ENCODE peak calls at places on chromosomes 13 and 19, in six cellular contexts. D, T, O, Z, V and N are unnamed samples.

GRCh38 chr13:24071423-24072075 is 89.0 kb upstream of the SPATA13 start:
- DNase-seq in D (no peak), V (no peak), O (no peak), Z (no peak), T (no peak), N (no peak)

GRCh38 chr19:4908781-4909171 is 525 bp upstream of the UHRF1 start:
- DNase-seq in V (no peak), O (no peak), T (no peak), Z (no peak), D (no peak), N (no peak)

GRCh38 chr19:22144394-22144793 is 52.4 kb downstream of the ZNF676 start:
- DNase-seq in V (peak), O (no peak), T (no peak), D (no peak), Z (no peak), N (no peak)

GRCh38 chr13:35984776-35985453 is 146.3 kb downstream of the DCLK1 start:
- DNase-seq in T (no peak), Z (no peak), O (no peak), D (no peak), V (no peak), N (no peak)

GRCh38 chr13:58999851-59000250 is 1163.9 kb downstream of the DIAPH3 start:
- DNase-seq in T (no peak), D (no peak), V (no peak), Z (no peak), O (no peak), N (no peak)

GRCh38 chr13:72296246-72296645 is 429.2 kb upstream of the DACH1 start:
- DNase-seq in V (no peak), D (no peak), Z (no peak), T (no peak), O (no peak), N (no peak)

GRCh38 chr13:44300895-44301638 is 72.6 kb upstream of the SERP2 start:
- DNase-seq in Z (peak), V (peak), T (peak), O (no peak), D (peak), N (no peak)

GRCh38 chr19:16421982-16422381 is 49.8 kb downstream of the EPS15L1 start:
- DNase-seq in Z (no peak), D (no peak), T (no peak), O (no peak), V (no peak), N (no peak)

GRCh38 chr13:96052655-96053002 is 572 bp downstream of the UGGT2 start:
- DNase-seq in V (peak), O (no peak), T (no peak), D (no peak), Z (no peak), N (no peak)

GRCh38 chr13:58238972-58239773 is 607.6 kb downstream of the PCDH17 start:
- DNase-seq in D (no peak), T (no peak), O (no peak), V (no peak), Z (no peak), N (no peak)

GRCh38 chr13:50574731-50575130 is 268.8 kb downstream of the DLEU7 start:
- DNase-seq in O (no peak), T (no peak), V (no peak), D (no peak), Z (no peak), N (no peak)

GRCh38 chr19:43444531-43445340 is 20.7 kb downstream of the LYPD3 start:
- DNase-seq in O (no peak), V (no peak), Z (no peak), T (no peak), D (no peak), N (no peak)
- TF ChIP-seq EP300 in O (no peak), V (no peak), Z (no peak), T (no peak), D (no peak), N (no peak)

GRCh38 chr13:113088691-113089020 is 16.9 kb upstream of the F7 start:
- DNase-seq in V (no peak), T (no peak), Z (peak), O (peak), D (no peak), N (no peak)
- H3K4me3 ChIP-seq in V (no peak), T (no peak), Z (no peak), O (no peak), D (no peak), N (no peak)

GRCh38 chr19:13060233-13060963 is 42.3 kb downstream of the LYL1 start:
- DNase-seq in D (no peak), Z (no peak), O (no peak), V (no peak), T (peak), N (peak)

GRCh38 chr19:13057744-13058143 is 44.9 kb downstream of the LYL1 start:
- DNase-seq in V (no peak), O (no peak), D (no peak), Z (no peak), T (no peak), N (no peak)

GRCh38 chr19:13060964-13061927 is 41.4 kb downstream of the LYL1 start:
- DNase-seq in O (peak), Z (peak), D (peak), T (peak), V (peak), N (peak)

GRCh38 chr19:13057147-13057572 is 45.5 kb downstream of the LYL1 start:
- DNase-seq in Z (no peak), T (no peak), O (no peak), V (no peak), D (peak), N (no peak)

DNA sequence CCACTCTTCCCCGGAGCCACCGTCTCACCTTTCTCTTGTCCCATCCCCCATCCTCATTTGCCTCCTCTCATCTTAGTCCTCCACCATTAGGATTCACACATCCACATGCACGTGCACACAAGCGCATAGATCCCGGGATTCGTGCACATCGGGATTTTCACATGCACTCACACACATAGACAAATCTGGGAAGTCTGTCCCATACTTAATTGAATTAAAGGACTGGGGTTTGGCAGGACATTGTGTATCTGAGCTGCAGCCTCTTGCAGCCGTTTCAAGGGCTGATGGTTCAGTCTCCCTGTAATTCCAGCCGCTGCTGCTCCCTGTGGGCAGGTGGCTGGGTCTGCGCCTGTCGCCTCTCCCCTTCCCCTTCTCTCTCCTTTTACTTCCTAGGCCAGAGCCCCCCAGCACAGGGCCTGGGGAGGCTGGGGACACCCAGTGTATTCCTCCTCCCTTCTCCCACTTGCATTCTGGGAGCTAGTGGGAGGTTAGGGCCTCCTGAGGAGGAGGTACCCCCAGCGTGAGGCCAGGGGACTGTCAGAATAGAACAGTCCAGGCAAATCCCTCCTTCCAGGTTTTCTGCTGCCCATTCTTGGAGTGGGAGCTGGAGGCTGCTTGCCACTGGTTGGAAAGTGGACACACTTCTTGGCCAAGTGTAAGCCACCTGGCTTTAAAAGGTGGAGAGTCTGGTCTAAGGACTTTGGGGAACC is 43.6 kb downstream of the LYL1 start:
- DNase-seq in O (no peak), Z (no peak), V (no peak), T (no peak), D (no peak), N (no peak)
- TF ChIP-seq CTCF in O (no peak), Z (no peak), V (no peak), T (no peak), D (no peak), N (no peak)

DNA sequence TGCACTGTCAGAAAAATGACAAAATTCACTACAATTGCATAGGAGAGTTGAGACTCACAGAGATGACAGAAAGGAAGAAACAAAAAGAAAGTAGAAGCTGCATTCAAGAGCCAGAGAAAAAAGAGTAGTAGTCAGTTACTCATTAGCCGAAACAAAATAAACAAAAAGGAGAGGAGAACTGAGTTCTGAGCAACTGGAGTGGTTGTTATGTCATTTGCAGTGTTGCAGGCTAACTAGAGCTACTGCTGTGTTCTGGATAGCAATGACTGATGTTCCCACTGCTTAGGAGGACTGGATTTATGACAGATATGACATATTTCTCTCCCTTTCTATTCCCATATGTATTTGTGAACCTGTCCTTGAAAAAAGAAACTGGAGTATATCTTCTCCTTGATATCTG is 482.6 kb downstream of the RFC3 start:
- DNase-seq in V (peak), O (no peak), D (no peak), T (no peak), Z (no peak), N (no peak)
- TF ChIP-seq EP300 in V (no peak), O (no peak), D (no peak), T (no peak), Z (no peak), N (no peak)

DNA sequence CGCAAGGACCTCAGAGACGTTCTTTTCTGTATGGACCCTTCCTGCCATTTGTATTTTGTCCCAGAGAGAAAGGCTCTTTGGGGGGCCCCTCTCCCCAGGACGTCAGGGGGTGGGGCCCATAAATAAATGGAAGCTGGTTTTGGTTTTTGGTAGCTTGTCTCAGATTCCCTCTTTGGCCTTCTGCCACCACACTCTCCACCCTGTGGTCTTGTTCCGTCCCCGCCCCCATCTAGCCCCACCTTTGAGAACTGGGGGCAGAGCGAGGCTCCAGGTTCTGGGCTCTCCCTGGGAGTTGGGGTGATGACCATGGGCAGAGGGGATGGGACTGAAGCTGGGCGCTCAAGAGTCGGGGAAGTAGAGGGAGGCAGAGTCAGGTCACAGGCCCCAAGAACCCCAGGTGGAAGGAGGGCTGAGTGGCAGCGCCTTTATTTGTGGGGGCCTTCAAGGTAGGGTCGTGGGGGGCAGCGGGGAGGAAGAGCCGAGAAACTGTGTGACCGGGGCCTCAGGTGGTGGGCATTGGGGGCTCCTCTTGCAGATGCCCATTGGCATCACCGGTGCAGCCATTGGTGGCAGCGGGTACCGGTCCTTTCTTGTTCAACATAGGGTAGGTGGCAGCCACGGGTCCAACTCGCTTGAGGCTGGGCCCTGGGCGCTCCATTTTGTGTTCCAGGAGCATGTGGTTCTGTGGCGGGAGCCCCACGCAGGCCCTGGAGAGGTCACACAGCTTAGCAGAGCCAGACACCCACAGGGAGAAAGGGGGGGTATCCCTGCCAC is 3.3 kb downstream of the ISYNA1 start:
- DNase-seq in Z (no peak), V (no peak), D (no peak), T (peak), O (no peak), N (no peak)
- H3K4me3 ChIP-seq in Z (peak), V (no peak), D (no peak), T (no peak), O (peak), N (no peak)